ENCODE peak calls at places on chromosomes 1 and 21, in five cellular contexts. One of them, this sample, is unnamed. For H3K4me1, the result is how much of the 10 kb centered on the place peaks cover.

GRCh38 chr1:68221971-68222355 is 10.4 kb downstream of the WLS start:
- DNase-seq in tibial nerve: no peak
- DNase-seq in adrenal gland: no peak
- DNase-seq in thoracic aorta: no peak
- DNase-seq in fibroblast of lung: peak
- DNase-seq in this sample: no peak

GRCh38 chr1:156455362-156455761 is 45.2 kb downstream of the MEF2D start:
- DNase-seq in adrenal gland: no peak
- DNase-seq in thoracic aorta: no peak
- DNase-seq in tibial nerve: no peak
- DNase-seq in fibroblast of lung: no peak
- DNase-seq in this sample: no peak

GRCh38 chr1:62275095-62275494 is 44.1 kb downstream of the KANK4 start:
- DNase-seq in fibroblast of lung: no peak
- DNase-seq in adrenal gland: no peak
- DNase-seq in thoracic aorta: no peak
- DNase-seq in tibial nerve: no peak
- DNase-seq in this sample: no peak

GRCh38 chr21:21921410-21922232 is 923.4 kb downstream of the NCAM2 start:
- DNase-seq in fibroblast of lung: peak
- DNase-seq in adrenal gland: no peak
- DNase-seq in thoracic aorta: no peak
- DNase-seq in tibial nerve: no peak
- DNase-seq in this sample: no peak

GRCh38 chr1:40090652-40091355 is 6.2 kb downstream of the PPT1 start:
- DNase-seq in tibial nerve: no peak
- DNase-seq in adrenal gland: no peak
- DNase-seq in fibroblast of lung: no peak
- DNase-seq in thoracic aorta: no peak
- DNase-seq in this sample: no peak

GRCh38 chr1:107152332-107152731 is 11.5 kb downstream of the NTNG1 start:
- DNase-seq in tibial nerve: no peak
- DNase-seq in adrenal gland: no peak
- DNase-seq in thoracic aorta: no peak
- DNase-seq in fibroblast of lung: no peak
- DNase-seq in this sample: no peak

GRCh38 chr1:228837817-228838716 is 102.8 kb downstream of the RHOU start:
- DNase-seq in tibial nerve: peak
- DNase-seq in fibroblast of lung: peak
- DNase-seq in thoracic aorta: no peak
- DNase-seq in adrenal gland: peak
- DNase-seq in this sample: peak

GRCh38 chr1:197924516-197925123 is 7.4 kb downstream of the LHX9 start:
- DNase-seq in thoracic aorta: no peak
- DNase-seq in tibial nerve: no peak
- DNase-seq in adrenal gland: peak
- DNase-seq in fibroblast of lung: peak
- DNase-seq in this sample: no peak

GRCh38 chr1:103110701-103111100 is 2.4 kb upstream of the COL11A1 start:
- DNase-seq in fibroblast of lung: peak
- DNase-seq in thoracic aorta: no peak
- DNase-seq in adrenal gland: no peak
- DNase-seq in tibial nerve: no peak
- DNase-seq in this sample: no peak

GRCh38 chr1:60866884-60867648 is 215.3 kb upstream of the NFIA start:
- DNase-seq in tibial nerve: no peak
- DNase-seq in fibroblast of lung: no peak
- DNase-seq in thoracic aorta: no peak
- DNase-seq in adrenal gland: no peak
- DNase-seq in this sample: no peak

GRCh38 chr1:1187938-1188337 is 14.3 kb downstream of the TTLL10 start:
- DNase-seq in adrenal gland: no peak
- DNase-seq in tibial nerve: no peak
- DNase-seq in thoracic aorta: no peak
- DNase-seq in fibroblast of lung: peak
- DNase-seq in this sample: no peak

GRCh38 chr1:214552174-214552608 is 789 bp upstream of the PTPN14 start:
- DNase-seq in adrenal gland: peak
- DNase-seq in thoracic aorta: peak
- DNase-seq in tibial nerve: peak
- DNase-seq in fibroblast of lung: peak
- DNase-seq in this sample: peak

GRCh38 chr1:105399718-105400117 is 1650.0 kb downstream of the AMY1C start:
- DNase-seq in fibroblast of lung: no peak
- DNase-seq in thoracic aorta: no peak
- DNase-seq in adrenal gland: no peak
- DNase-seq in tibial nerve: no peak
- DNase-seq in this sample: no peak

GRCh38 chr1:37828410-37829074 is 20.5 kb upstream of the YRDC start:
- DNase-seq in tibial nerve: no peak
- DNase-seq in fibroblast of lung: no peak
- DNase-seq in thoracic aorta: no peak
- DNase-seq in adrenal gland: no peak
- DNase-seq in this sample: no peak

GRCh38 chr1:25067852-25068251 is 137.8 kb upstream of the RUNX3 start:
- DNase-seq in fibroblast of lung: no peak
- DNase-seq in thoracic aorta: no peak
- DNase-seq in tibial nerve: no peak
- DNase-seq in adrenal gland: no peak
- DNase-seq in this sample: no peak

GRCh38 chr1:245105815-245106410 is 48.9 kb upstream of the KIF26B start:
- DNase-seq in thoracic aorta: no peak
- DNase-seq in tibial nerve: no peak
- DNase-seq in adrenal gland: no peak
- DNase-seq in fibroblast of lung: peak
- DNase-seq in this sample: no peak

GRCh38 chr1:162185299-162185698 is 115.8 kb downstream of the NOS1AP start:
- DNase-seq in thoracic aorta: no peak
- DNase-seq in adrenal gland: no peak
- DNase-seq in tibial nerve: no peak
- DNase-seq in fibroblast of lung: peak
- DNase-seq in this sample: no peak

GRCh38 chr1:20255666-20256065 is 35.0 kb upstream of the VWA5B1 start:
- DNase-seq in fibroblast of lung: peak
- DNase-seq in thoracic aorta: no peak
- DNase-seq in adrenal gland: peak
- DNase-seq in tibial nerve: no peak
- DNase-seq in this sample: no peak

GRCh38 chr1:229131243-229132105 is 139.4 kb upstream of the RAB4A start:
- DNase-seq in thoracic aorta: no peak
- DNase-seq in adrenal gland: no peak
- DNase-seq in fibroblast of lung: no peak
- DNase-seq in tibial nerve: no peak
- DNase-seq in this sample: no peak

GRCh38 chr1:209207126-209207700 is 376.3 kb upstream of the CAMK1G start:
- DNase-seq in adrenal gland: no peak
- DNase-seq in fibroblast of lung: no peak
- DNase-seq in thoracic aorta: no peak
- DNase-seq in tibial nerve: no peak
- DNase-seq in this sample: no peak

GRCh38 chr21:44617071-44617501 is 5.2 kb downstream of the KRTAP10-8 start:
- DNase-seq in adrenal gland: no peak
- DNase-seq in thoracic aorta: no peak
- DNase-seq in tibial nerve: no peak
- DNase-seq in fibroblast of lung: no peak
- DNase-seq in this sample: no peak

GRCh38 chr1:20558180-20558579 is 5.8 kb downstream of the FAM43B start:
- DNase-seq in thoracic aorta: no peak
- DNase-seq in fibroblast of lung: no peak
- DNase-seq in tibial nerve: no peak
- DNase-seq in adrenal gland: no peak
- DNase-seq in this sample: no peak

GRCh38 chr21:41947596-41948403 is 6.0 kb downstream of the C2CD2 start:
- DNase-seq in fibroblast of lung: peak
- DNase-seq in adrenal gland: peak
- DNase-seq in tibial nerve: no peak
- DNase-seq in thoracic aorta: no peak
- DNase-seq in this sample: no peak

GRCh38 chr1:181190362-181191035 is 102.0 kb downstream of the IER5 start:
- DNase-seq in fibroblast of lung: no peak
- DNase-seq in thoracic aorta: no peak
- DNase-seq in tibial nerve: no peak
- DNase-seq in adrenal gland: no peak
- DNase-seq in this sample: no peak

GRCh38 chr1:180352021-180352420 is 122.0 kb downstream of the LHX4 start:
- DNase-seq in fibroblast of lung: no peak
- DNase-seq in adrenal gland: no peak
- DNase-seq in tibial nerve: no peak
- DNase-seq in thoracic aorta: no peak
- DNase-seq in this sample: no peak

GRCh38 chr1:182599339-182599738 is 4.8 kb downstream of the RGS16 start:
- DNase-seq in tibial nerve: no peak
- DNase-seq in thoracic aorta: no peak
- DNase-seq in adrenal gland: peak
- DNase-seq in fibroblast of lung: no peak
- DNase-seq in this sample: no peak

GRCh38 chr21:37273440-37273839 is 6.3 kb upstream of the VPS26C start:
- DNase-seq in fibroblast of lung: no peak
- DNase-seq in thoracic aorta: no peak
- DNase-seq in tibial nerve: no peak
- DNase-seq in adrenal gland: no peak
- DNase-seq in this sample: no peak

DNA sequence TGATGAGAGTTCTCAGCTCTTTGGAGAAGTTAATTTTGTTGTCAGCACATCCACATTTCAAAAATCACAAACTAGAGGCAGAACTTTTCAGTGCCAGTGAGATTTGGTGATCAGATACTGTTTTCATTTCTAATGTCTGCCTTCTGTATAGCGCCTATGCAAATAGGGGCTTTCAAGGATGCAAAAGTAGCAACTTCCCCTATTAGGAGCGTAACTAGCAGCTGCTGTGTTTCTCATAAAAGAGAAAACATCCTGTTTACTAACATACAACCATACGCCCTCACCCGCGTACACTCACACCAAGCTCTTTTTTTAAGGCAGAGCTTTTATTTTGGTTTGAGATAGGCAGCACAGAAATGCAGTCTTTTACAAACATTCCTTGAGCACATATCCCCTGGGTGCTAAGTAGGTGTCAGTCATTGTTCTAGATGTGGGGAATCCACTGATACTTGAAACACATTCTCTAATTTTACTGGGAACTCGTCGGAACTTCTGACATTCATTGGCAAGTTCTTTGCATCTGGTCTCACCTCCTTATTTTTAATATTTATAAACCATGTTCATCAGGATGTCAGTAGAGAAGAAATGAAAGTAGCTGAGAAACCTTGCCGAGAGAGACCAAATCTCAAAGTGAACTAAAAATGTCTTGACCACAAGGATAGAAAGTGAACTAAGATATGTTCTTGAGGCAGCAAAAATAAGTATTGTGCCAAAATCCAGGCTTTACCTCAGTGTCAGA is 350.7 kb downstream of the ST6GALNAC3 start:
- DNase-seq in fibroblast of lung: no peak
- DNase-seq in tibial nerve: no peak
- DNase-seq in adrenal gland: no peak
- DNase-seq in thoracic aorta: no peak
- DNase-seq in this sample: no peak
- H3K4me1 ChIP-seq in fibroblast of lung: under half
- H3K4me1 ChIP-seq in tibial nerve: under half
- H3K4me1 ChIP-seq in adrenal gland: under half
- H3K4me1 ChIP-seq in thoracic aorta: under half
- H3K4me1 ChIP-seq in this sample: under half

GRCh38 chr1:207883104-207883651 is 27.7 kb downstream of the CD34 start:
- DNase-seq in tibial nerve: no peak
- DNase-seq in fibroblast of lung: no peak
- DNase-seq in adrenal gland: no peak
- DNase-seq in thoracic aorta: no peak
- DNase-seq in this sample: no peak

GRCh38 chr1:207883660-207884245 is 27.2 kb downstream of the CD34 start:
- DNase-seq in tibial nerve: no peak
- DNase-seq in adrenal gland: no peak
- DNase-seq in fibroblast of lung: no peak
- DNase-seq in thoracic aorta: no peak
- DNase-seq in this sample: no peak

GRCh38 chr1:207885129-207886032 is 25.5 kb downstream of the CD34 start:
- DNase-seq in tibial nerve: peak
- DNase-seq in adrenal gland: peak
- DNase-seq in thoracic aorta: no peak
- DNase-seq in fibroblast of lung: peak
- DNase-seq in this sample: peak

GRCh38 chr1:207882692-207883091 is 28.2 kb downstream of the CD34 start:
- DNase-seq in fibroblast of lung: no peak
- DNase-seq in thoracic aorta: no peak
- DNase-seq in tibial nerve: no peak
- DNase-seq in adrenal gland: no peak
- DNase-seq in this sample: no peak

GRCh38 chr1:207884276-207885029 is 26.5 kb downstream of the CD34 start:
- DNase-seq in fibroblast of lung: no peak
- DNase-seq in adrenal gland: no peak
- DNase-seq in tibial nerve: no peak
- DNase-seq in thoracic aorta: no peak
- DNase-seq in this sample: no peak
- H3K27ac ChIP-seq in fibroblast of lung: no peak
- H3K27ac ChIP-seq in adrenal gland: peak
- H3K27ac ChIP-seq in tibial nerve: peak
- H3K27ac ChIP-seq in thoracic aorta: peak
- H3K27ac ChIP-seq in this sample: peak

GRCh38 chr1:7320661-7321060 is 450.4 kb upstream of the VAMP3 start:
- DNase-seq in thoracic aorta: no peak
- DNase-seq in fibroblast of lung: no peak
- DNase-seq in adrenal gland: no peak
- DNase-seq in tibial nerve: no peak
- DNase-seq in this sample: no peak
- H3K4me1 ChIP-seq in thoracic aorta: under half
- H3K4me1 ChIP-seq in fibroblast of lung: under half
- H3K4me1 ChIP-seq in adrenal gland: under half
- H3K4me1 ChIP-seq in tibial nerve: under half
- H3K4me1 ChIP-seq in this sample: under half

DNA sequence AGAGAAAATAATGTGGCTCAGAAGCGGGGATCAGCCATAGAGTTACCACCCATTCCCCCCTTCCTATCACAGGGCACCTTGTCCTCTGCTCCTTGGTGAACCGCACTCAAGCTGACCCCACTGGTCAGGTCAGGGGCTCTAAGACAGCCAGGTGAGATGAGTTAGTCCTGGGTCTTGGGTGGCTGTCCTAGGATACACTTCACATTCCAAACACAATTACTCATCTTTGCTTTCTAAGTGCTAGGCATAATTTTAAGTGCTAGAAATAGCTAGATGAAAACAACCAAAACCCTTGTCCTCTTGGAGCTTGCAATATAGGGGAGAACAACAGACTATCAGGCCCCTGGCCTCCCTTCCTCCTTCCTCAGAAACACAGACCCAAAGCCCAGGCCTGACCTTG is 7.8 kb upstream of the MUTYH start:
- DNase-seq in adrenal gland: no peak
- DNase-seq in thoracic aorta: no peak
- DNase-seq in fibroblast of lung: peak
- DNase-seq in tibial nerve: no peak
- DNase-seq in this sample: no peak
- H3K27ac ChIP-seq in adrenal gland: peak
- H3K27ac ChIP-seq in thoracic aorta: peak
- H3K27ac ChIP-seq in fibroblast of lung: no peak
- H3K27ac ChIP-seq in tibial nerve: peak
- H3K27ac ChIP-seq in this sample: peak

GRCh38 chr1:113874017-113874879 is 2.7 kb upstream of the PTPN22 start:
- DNase-seq in tibial nerve: no peak
- DNase-seq in adrenal gland: no peak
- DNase-seq in fibroblast of lung: peak
- DNase-seq in thoracic aorta: no peak
- DNase-seq in this sample: no peak
- H3K4me1 ChIP-seq in tibial nerve: under half
- H3K4me1 ChIP-seq in adrenal gland: under half
- H3K4me1 ChIP-seq in fibroblast of lung: under half
- H3K4me1 ChIP-seq in thoracic aorta: under half
- H3K4me1 ChIP-seq in this sample: under half

This sample was measured in uterus.